ENCODE peak calls at places on chromosomes 4 and X, in six cellular contexts. One of them, this sample, is unnamed.

GRCh38 chr4:147735413-147736301 is 3.8 kb downstream of the ARHGAP10 start:
- DNase-seq in foreskin fibroblast: no peak
- DNase-seq in mucosa of gallbladder: no peak
- DNase-seq in D341Med: no peak
- DNase-seq in posterior cingulate gyrus: no peak
- DNase-seq in GM04504: no peak
- DNase-seq in this sample: no peak

GRCh38 chr4:67751260-67751659 is 2.9 kb downstream of the GNRHR start:
- DNase-seq in foreskin fibroblast: no peak
- DNase-seq in mucosa of gallbladder: no peak
- DNase-seq in D341Med: no peak
- DNase-seq in posterior cingulate gyrus: no peak
- DNase-seq in GM04504: no peak
- DNase-seq in this sample: no peak

GRCh38 chr4:56505269-56506109 is at the start of gene ARL9:
- DNase-seq in foreskin fibroblast: peak; percentile 59
- DNase-seq in mucosa of gallbladder: peak; percentile 31
- DNase-seq in D341Med: peak; percentile 38
- DNase-seq in posterior cingulate gyrus: peak; percentile 34
- DNase-seq in GM04504: peak; percentile 21
- DNase-seq in this sample: peak; percentile 81

GRCh38 chrX:150575415-150575814 is 7.0 kb downstream of the MTM1 start:
- DNase-seq in foreskin fibroblast: peak; percentile 18
- DNase-seq in mucosa of gallbladder: no peak
- DNase-seq in D341Med: no peak
- DNase-seq in posterior cingulate gyrus: no peak
- DNase-seq in GM04504: no peak
- DNase-seq in this sample: no peak

GRCh38 chrX:5916945-5917344 is 311.7 kb downstream of the NLGN4X start:
- DNase-seq in foreskin fibroblast: no peak
- DNase-seq in mucosa of gallbladder: no peak
- DNase-seq in D341Med: no peak
- DNase-seq in posterior cingulate gyrus: no peak
- DNase-seq in GM04504: no peak
- DNase-seq in this sample: no peak

GRCh38 chrX:155745792-155746191 is 133.0 kb upstream of the TMLHE start:
- DNase-seq in foreskin fibroblast: no peak
- DNase-seq in mucosa of gallbladder: peak; percentile 28
- DNase-seq in D341Med: no peak
- DNase-seq in posterior cingulate gyrus: no peak
- DNase-seq in GM04504: no peak
- DNase-seq in this sample: no peak

GRCh38 chr4:101078950-101079349 is 268.4 kb downstream of the PPP3CA start:
- DNase-seq in foreskin fibroblast: no peak
- DNase-seq in mucosa of gallbladder: no peak
- DNase-seq in D341Med: no peak
- DNase-seq in posterior cingulate gyrus: no peak
- DNase-seq in GM04504: no peak
- DNase-seq in this sample: no peak

GRCh38 chrX:11429543-11430085 is 136.4 kb downstream of the AMELX start:
- DNase-seq in foreskin fibroblast: no peak
- DNase-seq in mucosa of gallbladder: no peak
- DNase-seq in D341Med: no peak
- DNase-seq in posterior cingulate gyrus: no peak
- DNase-seq in GM04504: no peak
- DNase-seq in this sample: no peak

GRCh38 chr4:153519677-153520076 is 53.5 kb downstream of the TMEM131L start:
- DNase-seq in foreskin fibroblast: no peak
- DNase-seq in mucosa of gallbladder: no peak
- DNase-seq in D341Med: no peak
- DNase-seq in posterior cingulate gyrus: no peak
- DNase-seq in GM04504: no peak
- DNase-seq in this sample: no peak

GRCh38 chr4:187612211-187612780 is 383.3 kb upstream of the ZFP42 start:
- DNase-seq in foreskin fibroblast: no peak
- DNase-seq in mucosa of gallbladder: no peak
- DNase-seq in D341Med: no peak
- DNase-seq in posterior cingulate gyrus: no peak
- DNase-seq in GM04504: no peak
- DNase-seq in this sample: no peak

GRCh38 chrX:133722756-133723155 is 262.6 kb downstream of the GPC3 start:
- DNase-seq in foreskin fibroblast: no peak
- DNase-seq in mucosa of gallbladder: no peak
- DNase-seq in D341Med: no peak
- DNase-seq in posterior cingulate gyrus: no peak
- DNase-seq in GM04504: no peak
- DNase-seq in this sample: no peak

GRCh38 chr4:104967034-104967401 is 179.7 kb upstream of the TET2 start:
- DNase-seq in foreskin fibroblast: no peak
- DNase-seq in mucosa of gallbladder: no peak
- DNase-seq in D341Med: no peak
- DNase-seq in posterior cingulate gyrus: no peak
- DNase-seq in GM04504: no peak
- DNase-seq in this sample: no peak

GRCh38 chrX:69232945-69233344 is 67.7 kb upstream of the PJA1 start:
- DNase-seq in foreskin fibroblast: no peak
- DNase-seq in mucosa of gallbladder: peak; percentile 23
- DNase-seq in D341Med: peak; percentile 56
- DNase-seq in posterior cingulate gyrus: no peak
- DNase-seq in GM04504: no peak
- DNase-seq in this sample: no peak

GRCh38 chrX:8845060-8845459 is 43.9 kb upstream of the FAM9A start:
- DNase-seq in foreskin fibroblast: peak; percentile 14
- DNase-seq in mucosa of gallbladder: no peak
- DNase-seq in D341Med: no peak
- DNase-seq in posterior cingulate gyrus: no peak
- DNase-seq in GM04504: no peak
- DNase-seq in this sample: no peak

GRCh38 chr4:139188648-139189416 is 11.8 kb upstream of the ELF2 start:
- DNase-seq in foreskin fibroblast: no peak
- DNase-seq in mucosa of gallbladder: no peak
- DNase-seq in D341Med: no peak
- DNase-seq in posterior cingulate gyrus: no peak
- DNase-seq in GM04504: no peak
- DNase-seq in this sample: no peak

GRCh38 chr4:84582988-84583870 is at the start of gene CDS1:
- DNase-seq in foreskin fibroblast: no peak
- DNase-seq in mucosa of gallbladder: peak; percentile 51
- DNase-seq in D341Med: no peak
- DNase-seq in posterior cingulate gyrus: peak; percentile 27
- DNase-seq in GM04504: no peak
- DNase-seq in this sample: peak; percentile 51

GRCh38 chr4:76308548-76308947 is 2.0 kb downstream of the STBD1 start:
- DNase-seq in foreskin fibroblast: no peak
- DNase-seq in mucosa of gallbladder: peak; percentile 58
- DNase-seq in D341Med: no peak
- DNase-seq in posterior cingulate gyrus: no peak
- DNase-seq in GM04504: no peak
- DNase-seq in this sample: peak; percentile 47

GRCh38 chr4:128290526-128290925 is 2.9 kb upstream of the PGRMC2 start:
- DNase-seq in foreskin fibroblast: no peak
- DNase-seq in mucosa of gallbladder: no peak
- DNase-seq in D341Med: no peak
- DNase-seq in posterior cingulate gyrus: no peak
- DNase-seq in GM04504: no peak
- DNase-seq in this sample: no peak

GRCh38 chrX:135194684-135195083 is 23.5 kb upstream of the CT55 start:
- DNase-seq in foreskin fibroblast: no peak
- DNase-seq in mucosa of gallbladder: no peak
- DNase-seq in D341Med: peak; percentile 11
- DNase-seq in posterior cingulate gyrus: no peak
- DNase-seq in GM04504: no peak
- DNase-seq in this sample: peak; percentile 47

GRCh38 chr4:150268444-150268843 is 190.2 kb downstream of the DCLK2 start:
- DNase-seq in foreskin fibroblast: no peak
- DNase-seq in mucosa of gallbladder: no peak
- DNase-seq in D341Med: no peak
- DNase-seq in posterior cingulate gyrus: no peak
- DNase-seq in GM04504: no peak
- DNase-seq in this sample: no peak

GRCh38 chrX:110989447-110989846 is 106.5 kb upstream of the PAK3 start:
- DNase-seq in foreskin fibroblast: no peak
- DNase-seq in mucosa of gallbladder: no peak
- DNase-seq in D341Med: no peak
- DNase-seq in posterior cingulate gyrus: no peak
- DNase-seq in GM04504: no peak
- DNase-seq in this sample: no peak

GRCh38 chrX:18938710-18939109 is 45.2 kb downstream of the PHKA2 start:
- DNase-seq in foreskin fibroblast: no peak
- DNase-seq in mucosa of gallbladder: no peak
- DNase-seq in D341Med: no peak
- DNase-seq in posterior cingulate gyrus: no peak
- DNase-seq in GM04504: no peak
- DNase-seq in this sample: no peak

GRCh38 chr4:138266948-138267347 is 24.8 kb upstream of the SLC7A11 start:
- DNase-seq in foreskin fibroblast: no peak
- DNase-seq in mucosa of gallbladder: no peak
- DNase-seq in D341Med: no peak
- DNase-seq in posterior cingulate gyrus: no peak
- DNase-seq in GM04504: no peak
- DNase-seq in this sample: no peak

GRCh38 chr4:90357117-90357710 is 230.0 kb downstream of the CCSER1 start:
- DNase-seq in foreskin fibroblast: peak; percentile 14
- DNase-seq in mucosa of gallbladder: no peak
- DNase-seq in D341Med: peak; percentile 40
- DNase-seq in posterior cingulate gyrus: no peak
- DNase-seq in GM04504: peak; percentile 7
- DNase-seq in this sample: no peak

GRCh38 chr4:98482847-98483806 is 175.3 kb downstream of the TSPAN5 start:
- DNase-seq in foreskin fibroblast: peak; percentile 56
- DNase-seq in mucosa of gallbladder: no peak
- DNase-seq in D341Med: no peak
- DNase-seq in posterior cingulate gyrus: no peak
- DNase-seq in GM04504: no peak
- DNase-seq in this sample: no peak

GRCh38 chr4:154741877-154742851 is 1.6 kb upstream of the LRAT start:
- DNase-seq in foreskin fibroblast: no peak
- DNase-seq in mucosa of gallbladder: no peak
- DNase-seq in D341Med: peak; percentile 39
- DNase-seq in posterior cingulate gyrus: no peak
- DNase-seq in GM04504: no peak
- DNase-seq in this sample: no peak

GRCh38 chrX:37320541-37321203 is 28.5 kb upstream of the PRRG1 start:
- DNase-seq in foreskin fibroblast: no peak
- DNase-seq in mucosa of gallbladder: no peak
- DNase-seq in D341Med: no peak
- DNase-seq in posterior cingulate gyrus: no peak
- DNase-seq in GM04504: no peak
- DNase-seq in this sample: no peak

GRCh38 chrX:29652484-29652883 is 562.9 kb upstream of the MAGEB2 start:
- DNase-seq in foreskin fibroblast: peak; percentile 54
- DNase-seq in mucosa of gallbladder: no peak
- DNase-seq in D341Med: no peak
- DNase-seq in posterior cingulate gyrus: no peak
- DNase-seq in GM04504: peak; percentile 35
- DNase-seq in this sample: no peak

GRCh38 chr4:78936989-78937388 is 2.2 kb downstream of the PAQR3 start:
- DNase-seq in foreskin fibroblast: no peak
- DNase-seq in mucosa of gallbladder: no peak
- DNase-seq in D341Med: no peak
- DNase-seq in posterior cingulate gyrus: no peak
- DNase-seq in GM04504: no peak
- DNase-seq in this sample: no peak

GRCh38 chrX:46627700-46628405 is 54.3 kb downstream of the CHST7 start:
- DNase-seq in foreskin fibroblast: no peak
- DNase-seq in mucosa of gallbladder: no peak
- DNase-seq in D341Med: no peak
- DNase-seq in posterior cingulate gyrus: no peak
- DNase-seq in GM04504: no peak
- DNase-seq in this sample: no peak

GRCh38 chr4:1705732-1706131 is 6.4 kb downstream of the SLBP start:
- DNase-seq in foreskin fibroblast: no peak
- DNase-seq in mucosa of gallbladder: no peak
- DNase-seq in D341Med: no peak
- DNase-seq in posterior cingulate gyrus: no peak
- DNase-seq in GM04504: no peak
- DNase-seq in this sample: no peak

This sample was measured in pancreas.